ENCODE peak calls at places on chromosomes 7 and 10, in seven cellular contexts. S is hepatocyte, I is AG09319, H is uterus, K is AG09309, M is left colon, V is MCF 10A. R is an unnamed sample.

GRCh38 chr7:29607889-29608288 is 44.3 kb downstream of the PRR15 start:
- DNase-seq in H (no peak), I (no peak), K (no peak), V (peak), M (no peak), S (peak), R (no peak)

GRCh38 chr10:52883996-52884871 is 111.7 kb upstream of the MBL2 start:
- DNase-seq in M (peak), S (peak), H (no peak), V (peak), I (no peak), K (no peak), R (no peak)

GRCh38 chr10:12196531-12197211 is 683 bp downstream of the CDC123 start:
- DNase-seq in H (no peak), K (no peak), M (no peak), I (no peak), V (no peak), S (no peak), R (no peak)

GRCh38 chr10:75470901-75471300 is 39.5 kb downstream of the LRMDA start:
- DNase-seq in S (no peak), H (no peak), M (peak), K (no peak), I (no peak), V (no peak), R (no peak)

GRCh38 chr10:88759366-88760101 is at the start of gene LIPN:
- DNase-seq in K (no peak), H (no peak), V (no peak), I (no peak), M (no peak), S (no peak), R (no peak)

GRCh38 chr10:24843256-24843655 is 109.2 kb downstream of the PRTFDC1 start:
- DNase-seq in V (no peak), H (no peak), S (no peak), K (no peak), M (no peak), I (no peak), R (no peak)

GRCh38 chr7:23333671-23334246 is 34.6 kb downstream of the MALSU1 start:
- DNase-seq in V (peak), M (no peak), I (peak), S (peak), K (peak), H (peak), R (no peak)

GRCh38 chr10:43825421-43825820 is 176.7 kb upstream of the ZNF32 start:
- DNase-seq in H (no peak), I (no peak), S (no peak), K (no peak), V (no peak), M (no peak), R (no peak)

GRCh38 chr10:99681553-99681952 is 22.2 kb downstream of the ENTPD7 start:
- DNase-seq in K (peak), H (no peak), M (no peak), V (peak), S (no peak), I (peak), R (no peak)

GRCh38 chr10:116783011-116783655 is 40.8 kb upstream of the HSPA12A start:
- DNase-seq in K (no peak), S (no peak), I (no peak), H (no peak), V (peak), M (no peak), R (no peak)

GRCh38 chr10:94439275-94439861 is 37.0 kb downstream of the TBC1D12 start:
- DNase-seq in H (no peak), K (no peak), M (no peak), I (no peak), V (peak), S (no peak), R (no peak)

GRCh38 chr10:29839826-29840515 is 205.2 kb upstream of the SVIL start:
- DNase-seq in H (no peak), I (no peak), K (no peak), M (no peak), S (peak), V (peak), R (no peak)

GRCh38 chr10:79018591-79019011 is 50.2 kb upstream of the ZMIZ1 start:
- DNase-seq in I (no peak), M (no peak), S (no peak), K (no peak), V (peak), H (no peak), R (no peak)

GRCh38 chr10:102246261-102246660 is 929 bp downstream of the GBF1 start:
- DNase-seq in K (no peak), M (no peak), S (peak), H (no peak), V (no peak), I (no peak), R (no peak)

GRCh38 chr7:85750454-85750949 is 563.6 kb upstream of the SEMA3D start:
- DNase-seq in M (peak), I (peak), S (peak), H (no peak), V (peak), K (peak), R (no peak)

GRCh38 chr10:124830445-124830844 is 28.8 kb downstream of the ABRAXAS2 start:
- DNase-seq in H (no peak), K (no peak), M (no peak), I (no peak), V (no peak), S (no peak), R (no peak)

GRCh38 chr7:131537581-131537980 is 18.8 kb downstream of the PODXL start:
- DNase-seq in M (no peak), K (no peak), I (no peak), S (no peak), H (no peak), V (no peak), R (no peak)

GRCh38 chr10:95178266-95178665 is 15.8 kb upstream of the ACSM6 start:
- DNase-seq in V (no peak), K (no peak), M (no peak), S (no peak), I (no peak), H (no peak), R (no peak)

GRCh38 chr7:158771-159170 is 33.6 kb upstream of the FAM20C start:
- DNase-seq in M (no peak), I (no peak), S (no peak), V (no peak), H (no peak), K (no peak), R (no peak)

GRCh38 chr7:23022258-23022745 is 8.4 kb upstream of the HYCC1 start:
- DNase-seq in I (peak), M (no peak), K (peak), V (peak), S (peak), H (peak), R (no peak)

GRCh38 chr10:73075829-73076228 is 20.8 kb downstream of the P4HA1 start:
- DNase-seq in H (no peak), S (no peak), V (no peak), I (no peak), K (no peak), M (no peak), R (no peak)

GRCh38 chr7:55348502-55348901 is 16.6 kb upstream of the LANCL2 start:
- DNase-seq in V (peak), S (no peak), M (no peak), H (no peak), K (no peak), I (no peak), R (no peak)

GRCh38 chr7:127578036-127578684 is 7.2 kb downstream of the GCC1 start:
- DNase-seq in M (no peak), H (peak), I (no peak), S (no peak), K (no peak), V (no peak), R (no peak)

GRCh38 chr10:46001187-46001756 is 29.0 kb downstream of the TIMM23 start:
- DNase-seq in H (no peak), M (no peak), I (no peak), V (no peak), S (no peak), K (no peak), R (no peak)

GRCh38 chr7:8638076-8638475 is 204.7 kb downstream of the NXPH1 start:
- DNase-seq in I (no peak), V (peak), S (no peak), H (no peak), M (peak), K (no peak), R (no peak)

GRCh38 chr10:132676193-132676891 is 109.6 kb downstream of the NKX6-2 start:
- DNase-seq in K (no peak), M (no peak), V (no peak), H (no peak), I (no peak), S (no peak), R (peak)

GRCh38 chr10:114096864-114097263 is 53.2 kb downstream of the ADRB1 start:
- DNase-seq in M (no peak), I (no peak), H (no peak), V (no peak), S (no peak), K (no peak), R (no peak)

GRCh38 chr10:19194866-19195265 is 146.3 kb downstream of the MALRD1 start:
- DNase-seq in V (no peak), H (no peak), S (no peak), I (no peak), M (no peak), K (no peak), R (no peak)

GRCh38 chr10:132588301-132589013 is 50.9 kb downstream of the INPP5A start:
- DNase-seq in S (no peak), H (no peak), I (no peak), V (no peak), M (no peak), K (no peak), R (no peak)